ENCODE peak calls at places on chromosome 21, in four cellular contexts. Y, O, X and T are unnamed samples. For H3K4me1, the result is how much of the 10 kb centered on the place peaks cover.

GRCh38 chr21:17622018-17622417 is 9.3 kb upstream of the BTG3 start:
- DNase-seq in X (no peak), O (no peak), Y (no peak), T (no peak)

GRCh38 chr21:36989699-36990507 is 16.6 kb upstream of the RIPPLY3 start:
- DNase-seq in Y (peak), O (peak), X (peak), T (peak)

GRCh38 chr21:43763901-43764523 is 12.1 kb downstream of the CSTB start:
- DNase-seq in X (no peak), Y (no peak), O (no peak), T (no peak)

GRCh38 chr21:17726047-17726446 is 93.1 kb downstream of the C21orf91 start:
- DNase-seq in X (no peak), Y (no peak), O (no peak), T (no peak)

GRCh38 chr21:16592399-16592798 is 862.6 kb downstream of the USP25 start:
- DNase-seq in X (no peak), O (no peak), Y (no peak), T (no peak)

GRCh38 chr21:15015622-15016471 is 49.0 kb downstream of the NRIP1 start:
- DNase-seq in Y (no peak), O (no peak), X (no peak), T (no peak)

GRCh38 chr21:27564684-27565280 is 597.9 kb upstream of the ADAMTS5 start:
- DNase-seq in X (peak), O (no peak), Y (peak), T (no peak)

GRCh38 chr21:25535811-25536210 is 71.5 kb downstream of the MRPL39 start:
- DNase-seq in Y (no peak), X (no peak), O (no peak), T (no peak)

GRCh38 chr21:18499761-18500376 is 96.3 kb upstream of the TMPRSS15 start:
- DNase-seq in Y (peak), X (peak), O (no peak), T (no peak)

GRCh38 chr21:43921602-43921978 is 56.6 kb downstream of the AGPAT3 start:
- DNase-seq in O (no peak), Y (no peak), X (no peak), T (no peak)

GRCh38 chr21:15437873-15438272 is 291.9 kb upstream of the USP25 start:
- DNase-seq in X (no peak), O (no peak), Y (no peak), T (no peak)

GRCh38 chr21:32426592-32427051 is 14.1 kb downstream of the EVA1C start:
- DNase-seq in O (no peak), X (no peak), Y (no peak), T (no peak)

GRCh38 chr21:33402011-33402979 is 918 bp upstream of the IFNGR2 start:
- DNase-seq in O (peak), X (peak), Y (peak), T (peak)

GRCh38 chr21:25822981-25823380 is 88.2 kb downstream of the GABPA start:
- DNase-seq in O (no peak), X (no peak), Y (no peak), T (no peak)

GRCh38 chr21:33731447-33731846 is 89.1 kb downstream of the ITSN1 start:
- DNase-seq in X (no peak), O (no peak), Y (no peak), T (no peak)

GRCh38 chr21:36210779-36211659 is 54.4 kb downstream of the DOP1B start:
- DNase-seq in Y (no peak), X (no peak), O (no peak), T (peak)

GRCh38 chr21:36347278-36347961 is 27.4 kb downstream of the MORC3 start:
- DNase-seq in O (no peak), X (no peak), Y (no peak), T (no peak)

GRCh38 chr21:21084179-21084578 is 86.0 kb downstream of the NCAM2 start:
- DNase-seq in O (no peak), X (no peak), Y (no peak), T (no peak)

GRCh38 chr21:15141236-15141970 is 76.6 kb upstream of the NRIP1 start:
- DNase-seq in X (no peak), Y (no peak), O (no peak), T (no peak)

GRCh38 chr21:36656138-36656537 is 42.8 kb upstream of the SIM2 start:
- DNase-seq in O (no peak), X (no peak), Y (no peak), T (no peak)

GRCh38 chr21:26320541-26320940 is 150.0 kb upstream of the APP start:
- DNase-seq in X (no peak), O (no peak), Y (no peak), T (no peak)

DNA sequence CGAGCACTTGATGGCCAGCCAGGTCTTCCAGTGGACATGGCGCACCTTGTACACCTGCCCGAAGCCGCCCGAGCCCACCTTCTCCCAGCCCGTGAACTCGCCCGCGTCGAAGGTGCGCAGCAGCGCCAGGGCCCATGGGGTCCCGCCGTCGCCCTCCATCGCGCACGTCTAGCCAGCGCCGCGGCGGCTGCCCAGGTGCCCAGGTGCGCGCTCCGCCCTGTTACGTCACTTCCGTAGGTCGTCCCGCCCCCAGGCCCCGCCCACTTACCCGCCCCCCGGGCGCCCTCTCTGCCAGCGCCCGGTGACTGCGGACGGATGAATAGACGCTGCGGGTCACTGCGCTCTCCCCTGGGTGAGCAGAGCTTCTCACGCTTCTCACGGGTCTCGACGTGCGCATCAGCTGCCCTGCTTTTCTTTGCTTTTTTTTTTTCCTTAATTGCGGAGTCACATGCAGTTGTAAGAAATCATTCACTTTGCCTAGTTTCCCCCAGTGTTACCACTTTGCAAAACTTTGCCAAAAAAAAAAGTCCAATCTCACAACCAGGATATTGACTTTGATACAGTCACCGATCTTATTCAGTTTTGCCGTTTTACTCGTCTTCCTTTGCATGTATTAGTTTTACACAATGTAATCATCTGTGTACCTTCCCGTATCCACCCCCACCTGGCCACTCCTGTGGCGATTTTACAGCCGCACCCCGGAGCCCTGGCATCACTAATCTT is at the start of gene RIPK4:
- DNase-seq in Y (no peak), X (no peak), O (peak), T (no peak)
- TF ChIP-seq POLR2A in Y (no peak), X (no peak), O (peak), T (no peak)

DNA sequence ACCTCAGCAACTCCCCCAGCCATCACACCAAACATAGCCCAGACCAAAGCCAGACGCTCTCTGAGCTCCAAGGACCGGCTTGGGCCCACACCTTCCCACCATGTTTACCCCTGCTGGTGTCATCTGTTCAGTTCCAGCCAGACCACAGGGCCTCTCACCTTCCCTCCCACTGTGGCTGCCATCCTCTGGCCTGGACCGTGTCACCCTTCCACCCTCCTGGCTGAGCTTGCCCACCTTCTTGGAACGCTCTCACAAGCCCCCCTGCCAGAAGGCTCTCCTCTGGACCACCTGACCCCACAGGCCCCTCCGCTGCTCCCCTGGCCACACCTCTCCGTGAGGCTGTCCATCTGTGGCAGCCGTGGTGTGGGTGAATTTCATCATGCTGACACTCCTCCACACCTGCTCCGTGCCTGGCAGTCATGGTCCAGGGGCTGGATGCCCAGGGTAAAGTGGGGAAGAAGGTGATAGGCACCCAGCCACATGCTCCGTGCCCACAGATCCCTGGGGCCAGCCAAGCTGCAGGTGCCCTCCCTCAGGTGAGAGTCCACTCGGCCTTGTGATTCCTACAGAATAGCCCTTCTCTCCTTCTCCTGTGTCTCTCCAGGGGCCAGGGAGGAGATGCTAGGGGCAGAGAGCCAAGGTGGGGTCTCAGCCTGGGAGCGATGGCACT is 16.6 kb upstream of the POFUT2 start:
- DNase-seq in O (no peak), X (no peak), Y (no peak), T (peak)
- H3K4me1 ChIP-seq in O (under half), X (under half), Y (under half), T (under half)

DNA sequence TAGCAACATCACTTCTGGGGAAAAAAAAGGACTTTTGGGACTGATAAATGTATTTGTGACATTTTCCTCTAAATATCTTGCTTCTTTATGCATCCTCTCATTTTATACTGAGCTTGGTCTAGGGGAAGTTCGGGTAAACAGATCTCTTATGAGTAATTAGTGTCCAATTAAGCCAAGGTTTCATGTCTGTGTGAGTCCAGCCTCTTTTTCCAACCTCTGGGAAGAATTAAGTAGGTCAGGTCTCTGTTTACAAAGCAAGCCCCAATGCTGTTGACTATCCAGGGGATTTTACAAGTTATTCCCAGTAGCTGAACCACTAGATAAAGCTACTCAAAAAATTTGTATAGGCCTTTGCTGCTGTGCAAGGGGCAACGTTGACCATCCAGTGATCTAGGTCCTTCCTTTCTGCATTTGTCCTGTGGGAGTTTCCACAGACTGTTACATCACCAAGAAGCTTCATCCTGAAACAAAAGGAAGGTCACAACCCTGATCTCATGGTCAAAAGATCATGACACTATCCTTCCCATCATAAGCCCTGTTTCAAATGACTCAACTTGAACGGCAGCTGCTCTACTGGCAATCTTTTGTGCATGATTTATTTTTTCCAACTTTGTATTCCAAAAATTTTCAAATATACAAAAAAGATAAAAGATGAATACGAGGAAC is 74.3 kb downstream of the ETS2 start:
- DNase-seq in O (no peak), Y (no peak), X (no peak), T (no peak)
- H3K27ac ChIP-seq in O (no peak), Y (no peak), X (no peak), T (no peak)

DNA sequence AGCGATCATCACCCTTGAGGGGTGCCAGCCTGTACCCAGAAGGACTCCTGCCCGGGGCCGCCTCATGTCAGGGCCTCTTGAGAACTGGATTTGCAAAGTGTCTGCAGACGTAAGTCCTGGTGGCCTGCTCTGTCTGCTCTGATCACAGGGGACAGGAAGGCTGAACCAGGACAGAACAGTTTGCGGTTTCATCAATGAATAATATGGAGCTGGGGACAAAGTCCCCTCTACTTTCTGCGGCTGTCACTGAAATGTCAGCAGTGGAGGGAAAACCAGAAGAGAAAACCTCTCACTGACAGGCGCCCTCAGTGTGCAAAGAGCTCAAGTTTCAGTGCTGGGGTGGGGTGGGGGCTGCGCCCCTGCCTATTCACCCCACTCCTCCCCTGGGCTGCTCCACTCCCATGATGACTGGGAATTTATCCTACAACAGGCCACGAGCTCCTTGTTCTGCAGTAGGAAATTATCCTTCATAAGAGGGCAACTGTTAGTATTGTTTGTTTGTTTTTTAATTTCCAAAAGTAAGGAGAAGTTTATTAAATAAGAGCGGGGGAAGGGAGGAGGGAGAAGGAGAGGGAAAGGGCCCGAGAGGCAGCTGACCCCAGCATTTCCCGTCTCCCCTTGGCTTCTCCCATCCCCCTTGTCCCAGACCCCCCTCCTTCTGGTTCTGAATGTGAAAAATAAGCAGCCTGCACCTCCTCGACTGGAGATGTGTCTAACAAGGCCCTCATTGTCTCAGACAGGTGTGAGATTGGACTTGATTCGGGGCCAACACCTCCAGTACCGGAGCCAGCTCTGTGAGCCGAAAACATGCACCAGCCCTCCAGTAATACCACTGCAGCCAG is 149.2 kb downstream of the CLIC6 start:
- DNase-seq in O (no peak), X (no peak), Y (no peak), T (no peak)
- TF ChIP-seq POLR2A in O (no peak), X (no peak), Y (no peak), T (no peak)

GRCh38 chr21:42228709-42229220 is 9.8 kb downstream of the ABCG1 start:
- DNase-seq in O (peak), X (no peak), Y (no peak), T (peak)
- H3K4me1 ChIP-seq in O (under half), X (under half), Y (under half), T (half or more)